ENCODE peak calls at places on chromosomes 16 and 17, in ten cellular contexts. X, K, F, L, B, Y, N, G, W and J are unnamed samples.
A peak's percentile ranks its signal among the peaks of the same experiment; 100 is the strongest.

GRCh38 chr16:22898874-22899348 is 84.9 kb downstream of the HS3ST2 start:
- DNase-seq in W (peak; percentile 29), Y (peak; percentile 51), N (peak; percentile 22), G (peak; percentile 38), F (peak; percentile 18), X (peak; percentile 90), L (peak; percentile 89), K (peak; percentile 77), B (peak; percentile 81), J (peak; percentile 17)

GRCh38 chr16:19486744-19487325 is 35.1 kb downstream of the GDE1 start:
- DNase-seq in X (no peak), Y (no peak), K (no peak), F (no peak), N (no peak), G (no peak), B (no peak), W (no peak), L (no peak), J (no peak)

GRCh38 chr17:19262650-19263620 is 25.8 kb downstream of the EPN2 start:
- DNase-seq in X (no peak), L (peak; percentile 53), W (no peak), K (no peak), B (no peak), F (no peak), G (no peak), N (no peak), Y (no peak), J (peak; percentile 36)

GRCh38 chr16:56932588-56933265 is 785 bp downstream of the HERPUD1 start:
- DNase-seq in K (peak; percentile 92), N (no peak), X (peak; percentile 54), Y (peak; percentile 43), F (peak; percentile 44), G (no peak), L (peak; percentile 63), B (peak; percentile 86), W (no peak), J (peak; percentile 71)

GRCh38 chr16:1430759-1431496 is at the start of gene PERCC1:
- DNase-seq in G (no peak), X (no peak), B (no peak), K (peak; percentile 14), L (peak; percentile 66), F (no peak), W (no peak), Y (no peak), N (no peak), J (no peak)

GRCh38 chr17:66652840-66653507 is 181.9 kb upstream of the CACNG5 start:
- DNase-seq in W (no peak), X (no peak), N (no peak), F (no peak), G (peak; percentile 77), B (no peak), Y (no peak), K (no peak), L (no peak), J (peak; percentile 20)

GRCh38 chr17:79382313-79382712 is 228.5 kb downstream of the RBFOX3 start:
- DNase-seq in N (no peak), X (no peak), F (no peak), W (no peak), Y (no peak), B (no peak), G (no peak), L (no peak), K (no peak), J (no peak)

GRCh38 chr17:61284174-61284573 is 115.5 kb upstream of the TBX2 start:
- DNase-seq in L (no peak), G (no peak), N (no peak), W (peak; percentile 77), Y (no peak), X (peak; percentile 5), F (peak; percentile 89), K (no peak), B (no peak), J (peak; percentile 88)

GRCh38 chr17:74202879-74203432 is 522 bp upstream of the RPL38 start:
- DNase-seq in G (no peak), B (no peak), N (no peak), K (no peak), F (no peak), W (no peak), X (no peak), Y (no peak), L (peak; percentile 33), J (no peak)

GRCh38 chr17:55266051-55266957 is 1.5 kb downstream of the HLF start:
- DNase-seq in F (no peak), G (no peak), N (no peak), L (no peak), W (no peak), K (no peak), B (no peak), X (peak; percentile 30), Y (no peak), J (no peak)

GRCh38 chr16:85898521-85899442 is at the start of gene IRF8:
- DNase-seq in Y (peak; percentile 66), W (no peak), F (no peak), K (peak; percentile 64), X (peak; percentile 80), N (peak; percentile 94), L (peak; percentile 27), B (peak; percentile 84), G (no peak), J (no peak)

GRCh38 chr16:28297784-28298510 is 5.6 kb downstream of the SBK1 start:
- DNase-seq in B (no peak), Y (no peak), N (no peak), L (no peak), X (no peak), G (no peak), W (no peak), K (no peak), F (no peak), J (no peak)

GRCh38 chr16:67844441-67844840 is 2.3 kb upstream of the NUTF2 start:
- DNase-seq in G (no peak), B (no peak), X (no peak), W (no peak), N (no peak), L (no peak), K (no peak), Y (no peak), F (no peak), J (peak; percentile 49)

GRCh38 chr16:67843343-67843765 is 1.2 kb downstream of the THAP11 start:
- DNase-seq in X (peak; percentile 29), G (no peak), W (no peak), B (peak; percentile 30), Y (no peak), L (no peak), K (no peak), N (no peak), F (no peak), J (peak; percentile 21)

GRCh38 chr16:67841198-67841815 is 813 bp upstream of the THAP11 start:
- DNase-seq in Y (no peak), G (no peak), K (no peak), L (peak; percentile 33), N (no peak), F (no peak), B (no peak), W (no peak), X (no peak), J (no peak)

GRCh38 chr16:67841816-67842508 is at the start of gene THAP11:
- DNase-seq in B (peak; percentile 96), N (peak; percentile 93), F (peak; percentile 68), Y (peak; percentile 95), W (no peak), X (peak; percentile 96), K (peak; percentile 96), G (no peak), L (peak; percentile 98), J (peak; percentile 91)

GRCh38 chr16:67842509-67843342 is 606 bp downstream of the THAP11 start:
- DNase-seq in F (no peak), L (peak; percentile 74), B (peak; percentile 60), N (peak; percentile 54), G (no peak), X (peak; percentile 65), Y (peak; percentile 65), W (no peak), K (peak; percentile 60), J (peak; percentile 30)
- TF ChIP-seq CTCF in F (peak; percentile 33), L (peak; percentile 33), B (no peak), N (peak; percentile 50), G (peak; percentile 43), X (no peak), Y (no peak), W (peak; percentile 39), K (peak; percentile 34), J (peak; percentile 55)

DNA sequence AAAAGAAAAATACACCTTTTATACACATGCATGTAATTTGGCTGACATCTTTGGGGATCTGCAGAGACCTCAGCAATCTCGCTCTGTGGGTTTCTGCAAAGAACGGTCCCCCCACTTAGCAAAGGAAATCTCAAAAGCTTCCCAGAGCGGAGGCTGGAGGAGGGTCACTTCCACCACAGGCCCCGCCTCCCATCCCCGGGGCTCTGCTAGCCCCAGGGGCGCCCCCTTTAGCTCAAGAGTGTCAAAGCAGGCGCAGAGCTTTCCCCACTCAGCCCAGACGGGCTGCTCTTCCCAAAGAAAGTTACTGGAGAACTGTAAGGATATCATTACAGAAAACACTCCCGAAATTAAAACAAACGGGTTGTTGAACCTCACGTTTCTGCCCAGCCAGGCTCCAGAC is 11.4 kb downstream of the SLC13A5 start:
- DNase-seq in F (no peak), N (peak; percentile 84), X (peak; percentile 62), L (peak; percentile 65), G (no peak), B (peak; percentile 26), Y (peak; percentile 19), W (no peak), K (peak; percentile 36), J (no peak)
- TF ChIP-seq CTCF in F (peak; percentile 33), N (peak; percentile 38), X (peak; percentile 46), L (peak; percentile 65), G (peak; percentile 43), B (no peak), Y (peak; percentile 25), W (peak; percentile 53), K (peak; percentile 24), J (peak; percentile 49)

DNA sequence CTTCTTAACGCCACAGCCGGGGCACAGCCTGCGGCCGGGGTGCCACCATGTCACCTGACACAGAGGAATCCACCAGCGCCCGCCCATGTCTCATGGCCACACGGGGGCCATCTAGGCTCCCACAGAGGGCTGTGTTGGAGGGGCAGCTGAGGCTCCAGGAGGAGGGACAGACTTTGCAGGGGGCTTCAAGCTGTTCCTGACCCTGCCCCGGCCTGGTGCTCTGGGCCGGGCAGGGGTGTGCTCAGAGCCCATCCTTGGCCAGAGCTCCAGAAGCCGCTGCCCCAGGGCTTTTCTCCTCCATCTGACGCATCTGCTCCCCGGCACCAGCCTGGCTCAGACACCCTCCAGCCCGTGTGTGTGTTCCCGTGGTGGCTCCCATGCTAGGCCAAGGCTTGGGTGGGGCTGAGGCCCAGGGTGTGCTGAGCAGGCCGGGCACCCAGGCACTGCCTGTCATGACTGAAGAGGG is 7.8 kb upstream of the SLC38A10 start:
- DNase-seq in G (no peak), F (no peak), B (no peak), X (peak; percentile 54), L (no peak), N (no peak), W (no peak), K (no peak), Y (no peak), J (peak; percentile 21)
- TF ChIP-seq CTCF in G (no peak), F (no peak), B (no peak), X (peak; percentile 10), L (no peak), N (no peak), W (no peak), K (peak; percentile 12), Y (no peak), J (peak; percentile 26)

DNA sequence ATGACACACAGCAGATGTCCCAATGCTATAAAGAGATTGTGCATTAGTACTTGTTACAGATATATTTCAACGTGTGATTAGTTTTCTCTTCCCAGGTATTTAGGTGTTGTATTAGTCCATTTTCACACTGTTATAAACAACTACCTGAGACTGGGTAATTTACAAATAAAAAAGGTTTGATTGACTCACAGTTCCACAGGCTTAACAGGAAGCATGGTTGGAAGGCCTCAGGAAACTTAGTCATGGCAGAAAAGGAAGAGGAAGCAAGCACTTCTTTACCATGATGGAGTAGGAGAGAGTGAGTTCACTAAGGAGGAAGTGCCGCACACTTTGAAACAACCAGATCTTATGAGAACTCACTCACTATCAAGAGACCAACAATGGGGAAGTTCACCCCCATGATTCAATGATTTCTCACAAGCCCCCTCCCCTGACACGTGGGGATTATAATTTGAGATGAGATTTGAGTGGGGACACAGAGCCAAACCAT is 1343.7 kb upstream of the GOT2 start:
- DNase-seq in B (no peak), N (no peak), Y (no peak), W (no peak), X (no peak), F (no peak), G (no peak), L (no peak), K (no peak), J (no peak)
- TF ChIP-seq CTCF in B (no peak), N (no peak), Y (no peak), W (no peak), X (no peak), F (no peak), G (no peak), L (no peak), K (no peak), J (no peak)